ENCODE peak calls at places on chromosome 21, in nine cellular contexts. B is transverse colon, M is cardiac muscle cell, S is A549, J is neural crest cell, P is brain microvascular endothelial cell, U is fibroblast of lung, H is AG04449, L is K562. V is an unnamed sample.

GRCh38 chr21:16650984-16651383 is 861.9 kb upstream of the CXADR start:
- DNase-seq in P (no peak), S (no peak), J (no peak), U (no peak), M (no peak), L (no peak), B (no peak), H (no peak), V (no peak)

GRCh38 chr21:17472167-17472566 is 40.7 kb upstream of the CXADR start:
- DNase-seq in J (no peak), U (no peak), B (no peak), S (no peak), P (no peak), H (no peak), L (no peak), M (no peak), V (no peak)

GRCh38 chr21:45130324-45130774 is 56.0 kb downstream of the ADARB1 start:
- DNase-seq in L (peak), U (peak), J (no peak), M (peak), H (no peak), S (no peak), P (peak), B (no peak), V (no peak)

GRCh38 chr21:45991606-45992301 is 10.2 kb downstream of the COL6A1 start:
- DNase-seq in H (no peak), P (no peak), U (no peak), S (no peak), J (no peak), M (no peak), B (no peak), L (no peak), V (no peak)

GRCh38 chr21:15809818-15810217 is 80.0 kb downstream of the USP25 start:
- DNase-seq in M (peak), J (no peak), P (peak), S (no peak), U (peak), B (no peak), H (peak), L (no peak), V (no peak)

GRCh38 chr21:32099812-32100416 is 178.9 kb downstream of the MIS18A start:
- DNase-seq in J (no peak), M (no peak), S (peak), H (no peak), L (no peak), B (no peak), P (no peak), U (no peak), V (no peak)

GRCh38 chr21:45248893-45249381 is 38.8 kb downstream of the POFUT2 start:
- DNase-seq in H (no peak), U (peak), S (no peak), M (peak), L (no peak), B (peak), J (no peak), P (no peak), V (no peak)

GRCh38 chr21:44439211-44439600 is 16.1 kb upstream of the LRRC3 start:
- DNase-seq in J (no peak), H (no peak), S (no peak), P (no peak), M (no peak), L (no peak), B (no peak), U (no peak), V (no peak)

GRCh38 chr21:33299181-33299752 is 25.5 kb upstream of the IFNAR1 start:
- DNase-seq in M (no peak), H (no peak), P (no peak), J (no peak), U (no peak), B (peak), L (no peak), S (no peak), V (peak)

GRCh38 chr21:15130751-15131150 is 66.0 kb upstream of the NRIP1 start:
- DNase-seq in U (no peak), P (no peak), L (no peak), S (no peak), B (no peak), J (no peak), H (no peak), M (no peak), V (no peak)

GRCh38 chr21:21188513-21189188 is 190.4 kb downstream of the NCAM2 start:
- DNase-seq in S (no peak), H (no peak), M (peak), U (no peak), B (no peak), P (no peak), L (no peak), J (no peak), V (no peak)

GRCh38 chr21:14956826-14957225 is 108.0 kb downstream of the NRIP1 start:
- DNase-seq in H (peak), L (no peak), S (no peak), P (peak), B (no peak), M (peak), J (no peak), U (no peak), V (no peak)

DNA sequence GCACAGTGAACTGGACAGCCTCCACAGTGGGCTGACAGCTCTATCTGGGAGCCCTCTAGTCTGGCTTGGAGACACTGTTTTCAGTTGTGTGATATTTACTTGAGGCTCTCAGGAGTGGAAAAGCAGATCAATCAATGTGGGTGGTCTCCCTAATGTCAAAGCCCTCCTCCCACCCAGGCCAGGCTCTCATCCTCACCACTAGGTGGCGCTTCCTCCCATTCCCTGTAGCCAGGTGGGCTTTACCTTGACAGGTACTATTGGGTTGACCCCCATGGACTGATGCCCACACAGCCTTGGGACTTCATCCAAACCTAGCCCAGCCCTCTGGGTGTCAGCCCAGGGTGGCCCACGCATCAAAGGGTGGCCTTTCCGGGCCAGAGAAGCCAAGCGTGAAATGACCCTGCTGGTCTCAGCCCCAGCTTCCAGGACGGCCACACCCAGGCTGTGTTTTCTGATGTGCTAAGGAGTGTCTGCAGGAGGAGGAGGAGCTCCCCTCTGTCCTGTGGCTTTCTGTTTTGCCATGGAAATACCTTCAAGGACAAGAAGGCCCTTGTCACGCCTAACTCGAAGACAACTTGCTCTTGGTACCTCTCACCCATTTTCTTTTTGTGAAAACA is 54.0 kb downstream of the CLIC6 start:
- DNase-seq in J (peak), P (no peak), B (no peak), L (peak), S (no peak), U (no peak), M (no peak), H (no peak), V (peak)
- TF ChIP-seq CTCF in J (peak), P (peak), B (peak), L (peak), S (no peak), U (peak), M (peak), H (peak), V (peak)

GRCh38 chr21:26471116-26471505 is 102.0 kb downstream of the CYYR1 start:
- DNase-seq in U (peak), S (no peak), P (no peak), H (no peak), M (no peak), J (no peak), L (no peak), B (no peak), V (no peak)

GRCh38 chr21:26470361-26471115 is 102.5 kb downstream of the CYYR1 start:
- DNase-seq in H (no peak), L (no peak), B (no peak), P (no peak), U (no peak), J (no peak), M (no peak), S (no peak), V (no peak)

GRCh38 chr21:26469789-26470188 is 103.3 kb downstream of the CYYR1 start:
- DNase-seq in L (no peak), P (peak), H (peak), U (peak), M (peak), S (no peak), J (no peak), B (no peak), V (no peak)

GRCh38 chr21:26473471-26473870 is 99.6 kb downstream of the CYYR1 start:
- DNase-seq in M (no peak), B (no peak), S (no peak), L (no peak), H (no peak), J (no peak), P (no peak), U (no peak), V (no peak)
- TF ChIP-seq CTCF in M (no peak), B (no peak), S (no peak), L (no peak), H (no peak), J (no peak), P (no peak), U (no peak), V (no peak)

GRCh38 chr21:41360072-41360821 is 1.6 kb upstream of the MX2 start:
- DNase-seq in S (no peak), L (no peak), U (peak), H (no peak), B (peak), J (no peak), M (peak), P (no peak), V (peak)
- TF ChIP-seq CTCF in S (no peak), L (peak), U (no peak), H (no peak), B (peak), J (peak), M (peak), P (peak), V (no peak)

DNA sequence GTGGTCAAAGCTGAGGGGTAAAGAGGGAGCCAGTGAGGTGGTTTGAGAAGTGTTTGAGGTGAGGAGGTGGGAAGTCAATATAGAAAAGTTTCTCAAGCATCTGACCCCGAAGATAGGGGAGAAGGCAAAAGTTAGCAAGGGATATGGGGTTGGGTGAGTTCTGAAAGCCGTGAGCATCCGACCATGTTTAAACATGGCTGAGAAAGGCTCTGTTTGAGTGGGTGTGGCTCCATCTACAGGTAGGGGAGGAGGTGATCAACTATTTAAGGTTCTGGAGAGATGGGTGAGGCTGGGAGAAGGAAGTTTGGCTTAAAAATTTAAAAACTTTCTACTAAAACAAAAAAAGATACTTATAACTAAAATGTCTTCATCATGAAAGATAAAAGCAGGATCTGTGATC is 273.8 kb downstream of the KCNJ6 start:
- DNase-seq in P (no peak), U (no peak), H (no peak), S (peak), B (no peak), M (no peak), L (peak), J (no peak), V (peak)
- TF ChIP-seq CTCF in P (peak), U (no peak), H (no peak), S (peak), B (no peak), M (no peak), L (peak), J (peak), V (no peak)

GRCh38 chr21:39377444-39378050 is 28.7 kb upstream of the HMGN1 start:
- DNase-seq in H (no peak), L (peak), B (no peak), M (peak), S (no peak), U (no peak), P (no peak), J (no peak), V (no peak)

GRCh38 chr21:39374046-39374445 is 25.2 kb upstream of the HMGN1 start:
- DNase-seq in M (no peak), L (no peak), U (no peak), S (no peak), P (no peak), B (no peak), H (no peak), J (no peak), V (no peak)

GRCh38 chr21:39375446-39375845 is 26.6 kb upstream of the HMGN1 start:
- DNase-seq in B (no peak), S (no peak), H (no peak), L (no peak), P (no peak), M (no peak), U (no peak), J (no peak), V (no peak)

GRCh38 chr21:39367783-39368182 is 18.9 kb upstream of the HMGN1 start:
- DNase-seq in U (no peak), H (no peak), P (no peak), B (no peak), M (no peak), J (no peak), L (no peak), S (no peak), V (no peak)

DNA sequence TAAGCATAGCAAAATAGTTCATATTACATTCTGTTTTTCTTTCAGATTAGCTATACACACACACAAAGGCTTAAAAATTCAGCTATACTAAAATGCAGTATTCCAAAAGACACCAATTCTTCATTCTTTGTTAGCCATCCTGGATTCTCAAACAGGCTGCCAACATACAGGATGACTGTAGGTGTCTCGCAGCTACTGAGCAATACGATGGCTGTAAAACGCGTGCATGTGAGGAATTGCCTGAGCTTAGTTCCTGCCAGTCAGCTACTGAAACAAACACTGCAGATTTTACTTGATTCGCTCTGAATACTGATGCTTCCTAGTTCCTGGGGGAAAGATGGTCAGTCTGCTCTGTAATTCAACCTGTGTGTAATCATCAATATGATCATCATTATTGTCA is 24.7 kb upstream of the HMGN1 start:
- DNase-seq in B (no peak), M (peak), P (peak), J (no peak), S (peak), U (peak), H (no peak), L (no peak), V (no peak)
- TF ChIP-seq CTCF in B (no peak), M (peak), P (peak), J (peak), S (no peak), U (peak), H (peak), L (peak), V (no peak)

DNA sequence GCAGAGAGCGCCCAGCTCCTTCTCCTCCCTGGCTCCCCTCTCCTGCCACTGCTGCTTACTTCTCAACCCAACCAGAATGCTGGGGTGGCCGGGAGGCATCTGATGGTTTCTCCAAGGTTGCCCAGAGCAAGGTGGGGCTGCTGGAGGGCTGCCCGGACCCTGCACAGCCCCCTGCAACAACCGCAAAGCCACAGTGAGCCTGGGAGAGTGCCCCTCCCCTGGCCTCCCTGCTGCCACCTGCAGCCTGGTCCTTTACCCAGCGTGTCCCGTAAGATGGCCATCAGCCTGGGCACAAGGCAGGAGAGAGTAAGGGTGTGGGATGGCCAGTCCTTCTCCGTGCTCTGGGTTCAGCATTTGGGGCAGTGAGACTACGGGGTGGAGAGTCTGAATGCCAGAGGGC is 17.0 kb downstream of the MX2 start:
- DNase-seq in B (no peak), H (no peak), P (no peak), U (no peak), J (no peak), L (no peak), S (no peak), M (no peak), V (no peak)
- TF ChIP-seq CTCF in B (peak), H (no peak), P (peak), U (no peak), J (no peak), L (no peak), S (no peak), M (no peak), V (no peak)

DNA sequence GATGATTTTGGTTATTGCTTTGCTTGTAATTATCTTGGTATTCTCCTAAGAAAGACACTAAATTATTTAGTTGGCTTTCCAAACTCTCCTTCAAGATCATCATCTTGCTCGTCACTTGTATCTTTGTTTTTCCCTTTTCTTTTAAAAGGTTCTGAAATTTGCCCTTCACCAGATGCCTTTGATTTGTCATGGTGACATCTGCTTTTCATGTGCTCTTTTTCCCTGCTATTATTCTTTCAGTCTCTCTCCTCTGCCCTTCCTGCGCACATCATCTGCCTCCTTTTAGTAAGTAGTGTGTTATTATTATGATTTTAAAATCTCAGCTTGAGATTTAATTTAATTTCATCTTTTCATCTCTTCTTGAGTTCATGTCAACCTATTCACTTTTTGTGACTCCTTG is 92.1 kb downstream of the BACH1 start:
- DNase-seq in M (no peak), B (no peak), P (no peak), J (no peak), H (no peak), L (no peak), U (no peak), S (no peak), V (no peak)
- TF ChIP-seq CTCF in M (no peak), B (no peak), P (no peak), J (no peak), H (no peak), L (no peak), U (no peak), S (no peak), V (no peak)

GRCh38 chr21:38903578-38904193 is 98.0 kb downstream of the ETS2 start:
- DNase-seq in P (no peak), H (no peak), M (no peak), B (no peak), J (no peak), U (no peak), L (no peak), S (no peak), V (no peak)

GRCh38 chr21:38905328-38905727 is 99.6 kb downstream of the ETS2 start:
- DNase-seq in L (no peak), B (no peak), P (no peak), M (no peak), H (no peak), J (no peak), U (no peak), S (no peak), V (no peak)

GRCh38 chr21:38905751-38906150 is 100.0 kb downstream of the ETS2 start:
- DNase-seq in S (no peak), U (no peak), H (no peak), J (no peak), M (no peak), L (no peak), P (no peak), B (no peak), V (no peak)

GRCh38 chr21:38900499-38900898 is 94.8 kb downstream of the ETS2 start:
- DNase-seq in U (no peak), L (no peak), S (no peak), P (no peak), B (no peak), H (no peak), M (no peak), J (no peak), V (no peak)

DNA sequence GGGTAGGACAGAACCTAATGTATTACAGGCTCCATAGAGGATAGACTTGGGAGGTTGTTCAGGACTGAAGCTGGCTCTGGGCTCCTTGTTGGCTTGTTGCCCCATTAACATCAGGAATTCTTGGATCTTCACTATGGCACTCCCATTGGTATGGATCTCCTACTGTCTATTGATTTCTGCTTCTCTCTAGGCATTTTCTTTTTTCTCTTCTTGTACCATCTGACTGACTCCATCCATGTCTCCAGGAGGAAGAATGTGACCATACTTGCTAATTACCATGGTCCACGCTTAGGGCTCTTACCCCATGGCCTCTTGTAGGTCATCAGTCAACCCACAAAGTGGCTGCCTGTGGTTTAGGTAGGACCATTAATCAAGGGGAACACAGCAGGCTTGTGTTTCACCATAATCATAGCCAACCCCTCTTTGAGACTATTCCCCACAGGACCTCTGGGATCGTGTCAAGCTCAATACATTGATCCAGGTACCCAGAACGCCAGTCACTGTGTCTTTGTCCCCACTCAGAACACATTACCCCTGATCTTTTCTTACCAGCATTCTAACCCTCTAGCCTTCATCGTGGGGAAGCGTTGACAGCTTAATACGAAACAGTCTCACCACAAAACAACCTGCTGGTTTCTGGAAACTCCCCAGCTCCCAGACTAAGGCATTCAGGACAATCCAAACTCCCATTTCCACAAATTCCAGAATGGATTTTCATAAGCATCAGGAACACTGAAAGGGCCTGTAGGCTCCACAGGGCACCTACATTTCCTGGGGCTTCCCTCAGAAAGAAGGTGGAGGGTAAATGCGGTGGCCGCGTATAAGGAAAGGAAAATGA is 97.1 kb downstream of the ETS2 start:
- DNase-seq in J (no peak), H (no peak), M (no peak), S (no peak), P (no peak), B (no peak), L (no peak), U (no peak), V (no peak)
- TF ChIP-seq CTCF in J (no peak), H (no peak), M (no peak), S (no peak), P (no peak), B (no peak), L (no peak), U (no peak), V (no peak)

V was measured in Calu3.